ENCODE peak calls at places on chromosomes 1 and 21, in ten cellular contexts. C is neural progenitor cell; I is SW480; E is NCI-H1105 treated with DMSO at 0.1 percent for 48 hours; B is globus pallidus; V is naive thymus-derived CD8-positive, alpha-beta T cell; K is T-helper 2 cell; F is left kidney; W is astrocyte of the hippocampus; R is NCI-H524 treated with DMSO at 0.1 percent for 48 hours. N is an unnamed sample.

GRCh38 chr1:204624631-204625216 is 60.8 kb downstream of the LRRN2 start:
- DNase-seq in C (peak), I (no peak), E (no peak), B (no peak), V (no peak), K (no peak), F (peak), W (no peak), R (no peak), N (no peak)

GRCh38 chr1:8472668-8473067 is 154.8 kb downstream of the SLC45A1 start:
- DNase-seq in C (no peak), I (no peak), E (no peak), B (no peak), V (peak), K (peak), F (peak), W (no peak), R (no peak), N (no peak)

GRCh38 chr1:83495560-83495959 is 503.4 kb downstream of the TTLL7 start:
- DNase-seq in C (no peak), I (no peak), E (no peak), B (no peak), V (no peak), K (no peak), F (no peak), W (no peak), R (no peak), N (no peak)

GRCh38 chr1:84698151-84698651 is 7.9 kb upstream of the SSX2IP start:
- DNase-seq in C (no peak), I (no peak), E (no peak), B (no peak), V (no peak), K (no peak), F (no peak), W (peak), R (no peak), N (peak)

GRCh38 chr1:2204384-2205190 is 10.0 kb upstream of the FAAP20 start:
- DNase-seq in C (peak), I (peak), E (peak), B (no peak), V (no peak), K (no peak), F (peak), W (peak), R (no peak), N (no peak)

GRCh38 chr1:86913399-86913895 is 479 bp downstream of the SELENOF start:
- DNase-seq in C (peak), I (peak), E (peak), B (no peak), V (peak), K (peak), F (peak), W (peak), R (no peak), N (no peak)

GRCh38 chr1:77039739-77040138 is 172.5 kb downstream of the ST6GALNAC5 start:
- DNase-seq in C (no peak), I (peak), E (no peak), B (no peak), V (no peak), K (no peak), F (no peak), W (peak), R (no peak), N (peak)

GRCh38 chr1:228283476-228284147 is 75.8 kb downstream of the OBSCN start:
- DNase-seq in C (no peak), I (no peak), E (no peak), B (no peak), V (no peak), K (no peak), F (no peak), W (no peak), R (no peak), N (no peak)

GRCh38 chr1:21868941-21869454 is 56.9 kb downstream of the LDLRAD2 start:
- DNase-seq in C (no peak), I (no peak), E (no peak), B (no peak), V (no peak), K (no peak), F (no peak), W (no peak), R (no peak), N (no peak)

GRCh38 chr1:47507921-47508894 is 70.4 kb downstream of the FOXD2 start:
- DNase-seq in C (peak), I (peak), E (peak), B (no peak), V (no peak), K (no peak), F (peak), W (peak), R (no peak), N (no peak)

GRCh38 chr1:85438353-85438752 is 26.6 kb downstream of the DDAH1 start:
- DNase-seq in C (no peak), I (no peak), E (no peak), B (no peak), V (no peak), K (no peak), F (peak), W (no peak), R (no peak), N (no peak)

GRCh38 chr1:209187589-209187988 is 395.9 kb upstream of the CAMK1G start:
- DNase-seq in C (no peak), I (no peak), E (no peak), B (no peak), V (no peak), K (no peak), F (no peak), W (no peak), R (no peak), N (no peak)

GRCh38 chr1:178451529-178451928 is 45.2 kb downstream of the CLEC20A start:
- DNase-seq in C (no peak), I (no peak), E (no peak), B (no peak), V (no peak), K (no peak), F (no peak), W (peak), R (no peak), N (no peak)

GRCh38 chr1:180234369-180235076 is 4.5 kb downstream of the LHX4 start:
- DNase-seq in C (peak), I (peak), E (no peak), B (no peak), V (no peak), K (no peak), F (peak), W (peak), R (no peak), N (no peak)

GRCh38 chr1:24112381-24113169 is 640 bp upstream of the MYOM3 start:
- DNase-seq in C (peak), I (peak), E (peak), B (peak), V (peak), K (peak), F (peak), W (peak), R (peak), N (peak)

GRCh38 chr1:236141447-236142357 is 637 bp upstream of the GPR137B start:
- DNase-seq in C (peak), I (peak), E (peak), B (peak), V (no peak), K (peak), F (peak), W (peak), R (no peak), N (no peak)

GRCh38 chr1:16294219-16295212 is 57.5 kb upstream of the CPLANE2 start:
- DNase-seq in C (no peak), I (no peak), E (no peak), B (no peak), V (no peak), K (no peak), F (no peak), W (no peak), R (no peak), N (no peak)

GRCh38 chr1:184972281-184973055 is 1.8 kb downstream of the NIBAN1 start:
- DNase-seq in C (no peak), I (no peak), E (no peak), B (no peak), V (no peak), K (peak), F (no peak), W (peak), R (no peak), N (peak)

GRCh38 chr21:46096997-46097825 is 701 bp upstream of the COL6A2 start:
- DNase-seq in C (no peak), I (no peak), E (no peak), B (no peak), V (no peak), K (no peak), F (no peak), W (peak), R (no peak), N (no peak)

GRCh38 chr1:247740721-247741120 is 2.3 kb downstream of the OR14K1 start:
- DNase-seq in C (no peak), I (no peak), E (no peak), B (no peak), V (no peak), K (no peak), F (no peak), W (no peak), R (no peak), N (no peak)

GRCh38 chr1:4105300-4105880 is 205.3 kb upstream of the C1orf174 start:
- DNase-seq in C (no peak), I (no peak), E (no peak), B (no peak), V (no peak), K (no peak), F (no peak), W (no peak), R (no peak), N (no peak)

GRCh38 chr1:92909321-92909720 is 51.9 kb downstream of the DIPK1A start:
- DNase-seq in C (no peak), I (no peak), E (no peak), B (peak), V (no peak), K (no peak), F (no peak), W (peak), R (no peak), N (peak)

GRCh38 chr1:982765-983436 is 1.0 kb upstream of the PERM1 start:
- DNase-seq in C (no peak), I (no peak), E (no peak), B (no peak), V (no peak), K (no peak), F (no peak), W (no peak), R (no peak), N (no peak)

GRCh38 chr1:88141499-88142074 is 542.5 kb upstream of the PKN2 start:
- DNase-seq in C (no peak), I (no peak), E (no peak), B (no peak), V (no peak), K (no peak), F (no peak), W (no peak), R (no peak), N (no peak)

GRCh38 chr21:46080171-46081021 is 17.5 kb upstream of the COL6A2 start:
- DNase-seq in C (no peak), I (no peak), E (no peak), B (peak), V (no peak), K (no peak), F (no peak), W (no peak), R (no peak), N (no peak)

GRCh38 chr21:25464275-25464674 is 143.0 kb downstream of the MRPL39 start:
- DNase-seq in C (no peak), I (no peak), E (no peak), B (no peak), V (no peak), K (peak), F (no peak), W (no peak), R (no peak), N (no peak)

GRCh38 chr1:61930246-61930645 is 188.0 kb downstream of the PATJ start:
- DNase-seq in C (no peak), I (no peak), E (no peak), B (no peak), V (no peak), K (no peak), F (peak), W (no peak), R (no peak), N (no peak)

GRCh38 chr1:89809556-89809955 is 11.3 kb upstream of the LRRC8D start:
- DNase-seq in C (no peak), I (no peak), E (no peak), B (no peak), V (no peak), K (no peak), F (peak), W (no peak), R (no peak), N (no peak)

GRCh38 chr21:27268290-27268689 is 301.4 kb upstream of the ADAMTS5 start:
- DNase-seq in C (no peak), I (no peak), E (no peak), B (no peak), V (no peak), K (no peak), F (peak), W (peak), R (no peak), N (no peak)

GRCh38 chr1:228350831-228351781 is 55.5 kb downstream of the TRIM11 start:
- DNase-seq in C (no peak), I (no peak), E (no peak), B (no peak), V (no peak), K (no peak), F (no peak), W (no peak), R (no peak), N (no peak)

GRCh38 chr1:245153645-245154428 is 948 bp upstream of the KIF26B start:
- DNase-seq in C (peak), I (peak), E (peak), B (no peak), V (no peak), K (no peak), F (peak), W (peak), R (no peak), N (no peak)

GRCh38 chr1:8976896-8977295 is 31.2 kb downstream of the CA6 start:
- DNase-seq in C (no peak), I (no peak), E (no peak), B (no peak), V (no peak), K (no peak), F (no peak), W (no peak), R (no peak), N (no peak)

GRCh38 chr1:25217015-25217414 is 15.3 kb downstream of the SYF2 start:
- DNase-seq in C (no peak), I (no peak), E (no peak), B (no peak), V (no peak), K (no peak), F (no peak), W (no peak), R (no peak), N (no peak)

GRCh38 chr1:31726715-31727114 is 22.9 kb upstream of the COL16A1 start:
- DNase-seq in C (no peak), I (no peak), E (no peak), B (no peak), V (no peak), K (no peak), F (no peak), W (no peak), R (no peak), N (no peak)

GRCh38 chr1:116997011-116997410 is 4.5 kb upstream of the CD101 start:
- DNase-seq in C (no peak), I (no peak), E (no peak), B (no peak), V (no peak), K (no peak), F (no peak), W (peak), R (no peak), N (no peak)

GRCh38 chr1:110898734-110899457 is 25.9 kb downstream of the CD53 start:
- DNase-seq in C (no peak), I (no peak), E (no peak), B (no peak), V (no peak), K (no peak), F (no peak), W (no peak), R (no peak), N (no peak)

GRCh38 chr1:232868793-232869491 is 63.7 kb downstream of the MAP10 start:
- DNase-seq in C (no peak), I (peak), E (peak), B (no peak), V (no peak), K (no peak), F (peak), W (peak), R (no peak), N (peak)

GRCh38 chr21:38147391-38147790 is 109.4 kb upstream of the KCNJ15 start:
- DNase-seq in C (no peak), I (no peak), E (no peak), B (no peak), V (no peak), K (no peak), F (no peak), W (no peak), R (no peak), N (no peak)

GRCh38 chr1:205477121-205477758 is 21.4 kb upstream of the BLACAT1 start:
- DNase-seq in C (no peak), I (no peak), E (no peak), B (no peak), V (no peak), K (no peak), F (no peak), W (no peak), R (no peak), N (no peak)

N was measured in skeletal muscle cell.